ENCODE peak calls at places on chromosomes 11 and 22, in eight cellular contexts. Z is upper lobe of left lung, K is spleen, E is IMR-90, W is tibial nerve, V is A549, J is stomach, X is body of pancreas. D is an unnamed sample.

GRCh38 chr11:76175731-76176303 is 30.5 kb downstream of the WNT11 start:
- DNase-seq in Z (no peak), K (no peak), E (no peak), W (no peak), V (no peak), J (no peak), X (no peak), D (no peak)

GRCh38 chr11:12698049-12698448 is 23.8 kb downstream of the TEAD1 start:
- DNase-seq in Z (no peak), K (no peak), E (no peak), W (no peak), V (no peak), J (no peak), X (no peak), D (no peak)

GRCh38 chr11:8030526-8031247 is 43.5 kb downstream of the EIF3F start:
- DNase-seq in Z (no peak), K (no peak), E (no peak), W (no peak), V (no peak), J (no peak), X (no peak), D (no peak)

GRCh38 chr11:3095712-3096361 is 38.6 kb upstream of the CARS1 start:
- DNase-seq in Z (no peak), K (no peak), E (peak; percentile 91), W (peak; percentile 43), V (no peak), J (peak; percentile 25), X (peak; percentile 39), D (no peak)

GRCh38 chr22:23453277-23453676 is 126.8 kb downstream of the IGLL1 start:
- DNase-seq in Z (no peak), K (no peak), E (no peak), W (no peak), V (no peak), J (no peak), X (no peak), D (no peak)

GRCh38 chr11:22797081-22797480 is 32.5 kb downstream of the SVIP start:
- DNase-seq in Z (no peak), K (no peak), E (no peak), W (no peak), V (no peak), J (no peak), X (no peak), D (no peak)

GRCh38 chr11:64720640-64721358 is 2.2 kb downstream of the NRXN2 start:
- DNase-seq in Z (peak; percentile 52), K (peak; percentile 58), E (no peak), W (no peak), V (no peak), J (no peak), X (no peak), D (no peak)

GRCh38 chr11:69674267-69674885 is 777 bp downstream of the LTO1 start:
- DNase-seq in Z (no peak), K (no peak), E (peak; percentile 92), W (no peak), V (no peak), J (peak; percentile 50), X (peak; percentile 27), D (no peak)

GRCh38 chr22:32674925-32675825 is 126.3 kb upstream of the TIMP3 start:
- DNase-seq in Z (no peak), K (no peak), E (no peak), W (no peak), V (no peak), J (no peak), X (no peak), D (no peak)

GRCh38 chr11:106425819-106426218 is 348.4 kb downstream of the AASDHPPT start:
- DNase-seq in Z (no peak), K (no peak), E (no peak), W (no peak), V (no peak), J (no peak), X (no peak), D (no peak)

GRCh38 chr11:121058941-121059340 is 35.0 kb downstream of the TBCEL start:
- DNase-seq in Z (no peak), K (no peak), E (no peak), W (no peak), V (no peak), J (no peak), X (no peak), D (no peak)

GRCh38 chr11:122737951-122738693 is 82.6 kb downstream of the UBASH3B start:
- DNase-seq in Z (no peak), K (no peak), E (peak; percentile 45), W (no peak), V (no peak), J (no peak), X (no peak), D (no peak)

GRCh38 chr11:1921576-1922141 is 2.2 kb downstream of the TNNT3 start:
- DNase-seq in Z (peak; percentile 84), K (peak; percentile 72), E (no peak), W (peak; percentile 40), V (no peak), J (no peak), X (no peak), D (peak; percentile 42)

GRCh38 chr22:46079861-46080821 is 70.2 kb upstream of the PPARA start:
- DNase-seq in Z (peak; percentile 88), K (peak; percentile 78), E (no peak), W (peak; percentile 78), V (peak; percentile 93), J (peak; percentile 67), X (peak; percentile 79), D (peak; percentile 86)
- TF ChIP-seq POLR2A in Z (no peak), K (peak; percentile 9), E (no peak), W (peak; percentile 15), V (peak; percentile 30), J (no peak), X (peak; percentile 44), D (peak; percentile 74)

GRCh38 chr11:133896642-133897330 is 51.5 kb upstream of the SPATA19 start:
- DNase-seq in Z (no peak), K (no peak), E (no peak), W (no peak), V (no peak), J (peak; percentile 21), X (no peak), D (no peak)

GRCh38 chr11:133894956-133895549 is 49.7 kb upstream of the SPATA19 start:
- DNase-seq in Z (no peak), K (no peak), E (no peak), W (no peak), V (no peak), J (peak; percentile 15), X (no peak), D (no peak)

GRCh38 chr11:133897331-133897650 is 52.0 kb upstream of the SPATA19 start:
- DNase-seq in Z (peak; percentile 29), K (no peak), E (no peak), W (no peak), V (no peak), J (no peak), X (no peak), D (no peak)

GRCh38 chr11:133896028-133896427 is 50.7 kb upstream of the SPATA19 start:
- DNase-seq in Z (no peak), K (no peak), E (no peak), W (no peak), V (no peak), J (no peak), X (no peak), D (no peak)

DNA sequence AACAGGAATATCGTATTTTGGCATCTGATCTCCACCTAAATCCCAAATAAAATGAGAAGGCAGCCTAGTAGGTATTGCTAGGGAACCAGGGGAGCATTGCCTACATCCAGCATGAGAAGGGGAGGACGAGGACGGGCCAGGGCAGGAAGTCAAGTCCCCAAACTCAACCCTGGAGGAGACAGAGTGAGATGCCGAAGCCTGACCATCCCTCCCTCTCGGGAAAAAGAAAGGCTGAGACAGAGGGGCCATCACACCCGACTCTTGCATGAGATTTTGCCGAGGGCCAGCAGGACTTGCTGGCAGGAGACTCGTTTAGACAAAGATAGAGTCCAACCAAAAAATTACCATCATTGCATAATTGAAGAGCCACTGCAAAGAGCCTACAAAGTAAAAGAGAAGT is 50.2 kb upstream of the SPATA19 start:
- DNase-seq in Z (no peak), K (no peak), E (no peak), W (no peak), V (no peak), J (peak; percentile 11), X (no peak), D (no peak)
- H3K4me3 ChIP-seq in Z (no peak overlapping the region), K (no peak overlapping the region), E (no peak overlapping the region), W (no peak overlapping the region), V (no peak overlapping the region), J (no peak overlapping the region), X (no peak overlapping the region), D (no peak overlapping the region)

GRCh38 chr11:61958590-61958989 is 8.4 kb downstream of the BEST1 start:
- DNase-seq in Z (no peak), K (no peak), E (no peak), W (no peak), V (no peak), J (no peak), X (no peak), D (no peak)

GRCh38 chr11:61960532-61960931 is 6.9 kb downstream of the FTH1 start:
- DNase-seq in Z (no peak), K (peak; percentile 55), E (no peak), W (no peak), V (no peak), J (no peak), X (no peak), D (no peak)

GRCh38 chr11:61959678-61960077 is 7.8 kb downstream of the FTH1 start:
- DNase-seq in Z (no peak), K (peak; percentile 71), E (no peak), W (no peak), V (no peak), J (no peak), X (no peak), D (no peak)

GRCh38 chr11:61957028-61957770 is 7.0 kb downstream of the BEST1 start:
- DNase-seq in Z (no peak), K (peak; percentile 45), E (no peak), W (no peak), V (no peak), J (no peak), X (no peak), D (no peak)

DNA sequence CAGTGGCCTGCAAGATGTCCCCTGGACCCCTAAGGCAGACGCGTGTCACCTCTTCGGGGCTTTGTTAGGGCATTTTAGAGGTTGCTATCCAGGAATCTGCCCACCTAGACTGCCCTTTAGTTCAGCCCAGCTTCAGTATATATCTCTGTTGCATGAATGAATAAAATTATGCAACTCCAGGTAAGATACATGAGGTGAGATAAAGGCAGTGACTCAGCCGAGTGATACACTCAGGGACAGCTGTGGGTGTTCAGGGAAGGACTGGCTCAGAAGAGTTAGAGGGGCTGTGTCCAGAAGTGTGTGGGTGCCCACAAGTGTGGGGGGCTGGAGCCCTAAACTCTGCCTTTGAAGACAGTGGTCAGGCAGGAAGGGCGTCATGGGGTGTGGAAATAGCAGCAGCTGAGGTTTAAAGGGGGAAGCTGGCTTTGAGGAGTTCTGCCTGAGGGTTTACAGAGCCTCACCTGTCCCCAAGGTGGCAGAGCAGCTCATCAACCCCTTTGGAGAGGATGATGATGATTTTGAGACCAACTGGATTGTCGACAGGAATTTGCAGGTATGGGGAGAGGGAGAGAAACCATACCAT is 8.3 kb downstream of the FTH1 start:
- DNase-seq in Z (no peak), K (peak; percentile 38), E (no peak), W (no peak), V (no peak), J (no peak), X (no peak), D (no peak)
- TF ChIP-seq POLR2A in Z (no peak), K (no peak), E (no peak), W (no peak), V (no peak), J (no peak), X (no peak), D (no peak)

DNA sequence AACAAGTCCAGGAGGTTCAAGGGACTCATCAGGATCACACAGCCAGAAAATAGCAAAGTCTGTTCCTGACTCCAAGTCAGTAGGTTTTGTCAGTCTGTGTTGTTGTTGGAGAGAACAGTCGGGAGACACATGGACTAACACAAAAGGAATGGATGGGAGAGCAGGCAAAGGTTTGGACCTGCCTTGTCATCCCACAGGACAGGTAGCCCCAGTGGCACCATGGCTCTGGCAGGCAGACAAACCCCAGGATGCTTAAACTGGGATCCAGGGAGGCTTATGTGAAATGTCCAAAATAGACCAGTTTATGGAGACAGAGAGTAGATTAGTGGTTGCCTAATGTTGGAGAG is 201.6 kb upstream of the NAV2 start:
- DNase-seq in Z (no peak), K (no peak), E (no peak), W (peak; percentile 15), V (no peak), J (no peak), X (no peak), D (no peak)
- H3K4me3 ChIP-seq in Z (no peak overlapping the region), K (no peak overlapping the region), E (no peak overlapping the region), W (no peak overlapping the region), V (no peak overlapping the region), J (no peak overlapping the region), X (no peak overlapping the region), D (no peak overlapping the region)